ENCODE peak calls at places on chromosomes 16 and 17, in eight cellular contexts. S is sigmoid colon, J is endothelial cell of umbilical vein, Z is GM12878, O is breast epithelium, L is HL-60, A is HCT116, P is H1. E is an unnamed sample.

GRCh38 chr17:51617876-51618455 is 357.6 kb downstream of the UTP18 start:
- DNase-seq in O (no peak), A (no peak), J (no peak), Z (no peak), S (no peak), P (no peak), L (no peak), E (no peak)

GRCh38 chr16:15899538-15900100 is 11.2 kb upstream of the CEP20 start:
- DNase-seq in O (peak; percentile 59), Z (peak; percentile 65), L (peak; percentile 78), J (no peak), S (no peak), P (no peak), A (peak; percentile 99), E (peak; percentile 64)

GRCh38 chr16:50742521-50743150 is 750 bp downstream of the CYLD start:
- DNase-seq in P (peak; percentile 56), S (no peak), L (no peak), O (no peak), J (peak; percentile 20), A (no peak), Z (no peak), E (no peak)

GRCh38 chr17:28427372-28427771 is 21.4 kb upstream of the SLC46A1 start:
- DNase-seq in A (no peak), O (no peak), Z (no peak), J (no peak), S (no peak), L (no peak), P (no peak), E (no peak)

GRCh38 chr16:9072806-9073341 is 18.6 kb upstream of the HAPSTR1 start:
- DNase-seq in L (no peak), Z (peak; percentile 44), S (no peak), O (no peak), P (no peak), A (no peak), J (no peak), E (no peak)

GRCh38 chr16:77359065-77359502 is 75.8 kb downstream of the ADAMTS18 start:
- DNase-seq in Z (no peak), O (no peak), S (no peak), P (no peak), A (no peak), L (no peak), J (peak; percentile 51), E (peak; percentile 29)

GRCh38 chr17:75289832-75290337 is 652 bp upstream of the SLC25A19 start:
- DNase-seq in A (no peak), Z (peak; percentile 71), J (peak; percentile 71), O (no peak), L (no peak), P (no peak), S (peak; percentile 84), E (peak; percentile 32)

GRCh38 chr16:85002643-85003042 is 8.7 kb downstream of the ZDHHC7 start:
- DNase-seq in O (no peak), A (no peak), P (no peak), Z (no peak), S (no peak), J (no peak), L (no peak), E (no peak)

GRCh38 chr17:35740216-35740615 is 8.8 kb downstream of the RASL10B start:
- DNase-seq in O (no peak), P (no peak), Z (no peak), S (peak; percentile 19), L (no peak), A (no peak), J (no peak), E (no peak)

GRCh38 chr17:41654908-41655607 is 30.7 kb upstream of the KRT17 start:
- DNase-seq in P (no peak), J (no peak), A (no peak), Z (no peak), O (no peak), S (no peak), L (no peak), E (no peak)

GRCh38 chr17:30600830-30601494 is 123.8 kb downstream of the GOSR1 start:
- DNase-seq in P (no peak), O (no peak), L (no peak), A (no peak), S (no peak), J (peak; percentile 39), Z (no peak), E (no peak)

GRCh38 chr17:34487616-34488015 is 91.8 kb upstream of the TMEM132E start:
- DNase-seq in L (no peak), A (no peak), P (peak; percentile 54), S (no peak), Z (no peak), O (no peak), J (no peak), E (no peak)

GRCh38 chr17:20927586-20927985 is 115.2 kb downstream of the USP22 start:
- DNase-seq in J (no peak), L (no peak), P (no peak), S (no peak), A (no peak), Z (no peak), O (no peak), E (no peak)

GRCh38 chr17:79969906-79970305 is 65.8 kb downstream of the TBC1D16 start:
- DNase-seq in J (no peak), O (no peak), S (no peak), Z (no peak), A (no peak), P (no peak), L (no peak), E (no peak)

GRCh38 chr16:66605177-66605999 is 884 bp downstream of the CMTM3 start:
- DNase-seq in P (peak; percentile 66), A (no peak), Z (no peak), L (no peak), S (peak; percentile 83), O (no peak), J (peak; percentile 48), E (no peak)

GRCh38 chr17:71441098-71441497 is 679.7 kb upstream of the SOX9 start:
- DNase-seq in Z (no peak), J (no peak), S (no peak), P (no peak), O (no peak), A (peak; percentile 79), L (no peak), E (peak; percentile 8)

GRCh38 chr17:14471052-14471451 is 170.2 kb downstream of the HS3ST3B1 start:
- DNase-seq in P (no peak), L (no peak), O (no peak), J (no peak), S (no peak), Z (no peak), A (no peak), E (no peak)

GRCh38 chr16:87240211-87241134 is 76.7 kb downstream of the C16orf95 start:
- DNase-seq in A (no peak), S (no peak), J (no peak), Z (no peak), P (no peak), O (no peak), L (no peak), E (no peak)

GRCh38 chr17:58335061-58335731 is 6.6 kb upstream of the TSPOAP1 start:
- DNase-seq in A (no peak), O (no peak), J (no peak), Z (no peak), L (peak; percentile 78), P (no peak), S (peak; percentile 64), E (no peak)
- H3K4me3 ChIP-seq in A (no peak overlapping the region), O (no peak overlapping the region), J (no peak overlapping the region), Z (peak overlapping the region; percentile 83), L (peak overlapping the region; percentile 72), P (no peak overlapping the region), S (no peak overlapping the region), E (no peak overlapping the region)

DNA sequence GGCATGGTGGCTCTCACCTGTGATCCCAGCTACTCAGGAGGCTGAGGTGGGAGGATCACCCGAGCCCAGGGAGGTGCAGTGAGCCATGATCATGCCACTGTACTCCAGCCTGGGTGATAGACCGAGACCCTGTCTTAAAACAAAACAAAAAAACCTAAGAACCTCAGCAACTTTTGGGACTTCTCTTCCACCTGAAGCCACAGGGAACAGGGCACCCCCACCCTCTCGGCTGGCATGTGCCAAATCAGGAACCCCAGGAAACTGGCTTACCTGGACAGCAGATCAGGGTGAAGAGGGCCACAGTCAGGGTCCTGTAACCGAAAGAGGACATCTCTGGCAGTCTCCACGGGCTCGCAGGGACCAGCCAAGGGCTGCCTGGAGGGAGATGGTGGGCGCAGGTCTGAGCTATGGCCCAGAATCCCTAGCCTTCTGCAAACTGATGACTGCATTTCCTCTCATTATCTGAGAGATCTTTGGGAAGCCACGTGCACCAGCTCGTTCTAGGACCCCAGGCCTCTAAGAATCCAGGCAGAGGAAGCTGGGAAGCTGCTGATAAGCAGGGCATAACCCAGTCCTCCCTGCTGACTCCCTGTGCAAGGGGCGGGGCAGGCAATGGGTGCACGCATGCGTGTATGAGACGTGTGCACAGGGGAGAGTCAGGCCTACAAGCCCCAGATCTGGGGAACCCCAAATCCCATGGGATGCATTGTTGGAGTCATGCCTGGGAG is 8.4 kb downstream of the PRR29 start:
- DNase-seq in O (no peak), S (peak; percentile 66), L (no peak), Z (no peak), A (no peak), P (peak; percentile 39), J (peak; percentile 97), E (no peak)
- TF ChIP-seq POLR2AphosphoS5 in O (peak; percentile 47), S (peak; percentile 8), L (no peak), Z (no peak), A (no peak), P (no peak), J (peak; percentile 100), E (no peak)

DNA sequence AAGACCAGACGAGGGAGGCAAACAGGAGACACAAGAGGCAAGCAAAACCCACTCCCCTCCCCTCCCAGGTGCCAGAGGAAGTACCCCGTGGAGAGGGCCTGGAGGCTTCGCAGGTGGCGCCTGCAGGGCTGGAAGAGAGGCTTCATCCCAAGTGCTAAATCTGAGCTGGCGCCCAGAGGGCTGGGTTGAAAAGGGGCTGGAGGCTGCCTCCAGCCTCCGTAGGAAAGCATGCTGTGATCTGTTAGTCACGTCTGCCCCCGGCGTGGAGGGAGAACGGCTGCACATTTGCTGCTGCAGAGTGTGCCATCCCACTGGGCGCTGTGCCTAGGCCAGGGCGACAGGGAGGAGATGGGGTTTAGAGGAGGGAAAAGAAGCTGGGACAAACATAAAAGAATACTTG is 16.9 kb downstream of the RPH3AL start:
- DNase-seq in L (no peak), Z (no peak), O (no peak), A (no peak), S (peak; percentile 60), J (no peak), P (no peak), E (no peak)
- H3K4me3 ChIP-seq in L (no peak overlapping the region), Z (no peak overlapping the region), O (no peak overlapping the region), A (no peak overlapping the region), S (no peak overlapping the region), J (no peak overlapping the region), P (no peak overlapping the region), E (no peak overlapping the region)

DNA sequence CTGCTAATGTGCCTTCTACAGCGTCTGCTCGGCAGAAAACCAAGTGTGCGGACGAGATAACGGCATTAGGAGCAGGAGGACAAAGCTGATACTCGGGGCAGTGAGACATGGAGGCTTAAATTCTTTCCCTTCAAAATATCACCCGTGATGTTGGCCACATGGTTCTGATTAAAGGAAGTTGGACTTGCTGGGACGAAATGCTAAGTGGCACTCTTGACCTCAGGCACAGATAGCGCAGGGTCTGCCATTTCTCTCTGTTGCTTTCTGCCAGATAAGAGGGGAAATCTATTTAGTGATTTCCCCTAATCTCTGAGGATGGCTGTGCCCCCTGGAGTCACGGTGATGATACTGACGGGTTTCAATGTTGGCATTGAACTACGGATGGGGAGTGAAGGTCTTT is 509.6 kb upstream of the EEF2KMT start:
- DNase-seq in Z (no peak), P (no peak), A (no peak), O (no peak), S (no peak), L (no peak), J (no peak), E (no peak)
- TF ChIP-seq POLR2AphosphoS5 in Z (no peak), P (no peak), A (no peak), O (no peak), S (no peak), L (no peak), J (no peak), E (no peak)

E was measured in prostate gland.